ENCODE peak calls at places on chromosomes 13 and 19, in ten cellular contexts. One of them, this sample, is unnamed.

GRCh38 chr13:39765801-39766463 is 110.5 kb downstream of the COG6 start:
- DNase-seq in sigmoid colon: peak; percentile 75
- DNase-seq in stomach: peak; percentile 46
- DNase-seq in upper lobe of left lung: no peak
- DNase-seq in SK-N-SH: peak; percentile 42
- DNase-seq in A549: no peak
- DNase-seq in ovary: peak; percentile 57
- DNase-seq in HepG2: no peak
- DNase-seq in suprapubic skin: no peak
- DNase-seq in tibial nerve: peak; percentile 17
- DNase-seq in this sample: peak; percentile 76

GRCh38 chr13:111914241-111915103 is 152.5 kb upstream of the SOX1 start:
- DNase-seq in ovary: no peak
- DNase-seq in stomach: no peak
- DNase-seq in HepG2: no peak
- DNase-seq in tibial nerve: no peak
- DNase-seq in sigmoid colon: peak; percentile 41
- DNase-seq in A549: no peak
- DNase-seq in suprapubic skin: peak; percentile 72
- DNase-seq in upper lobe of left lung: no peak
- DNase-seq in SK-N-SH: no peak
- DNase-seq in this sample: no peak

GRCh38 chr13:51638497-51638871 is 54.2 kb downstream of the WDFY2 start:
- DNase-seq in SK-N-SH: no peak
- DNase-seq in stomach: no peak
- DNase-seq in A549: no peak
- DNase-seq in sigmoid colon: no peak
- DNase-seq in ovary: no peak
- DNase-seq in tibial nerve: no peak
- DNase-seq in suprapubic skin: no peak
- DNase-seq in upper lobe of left lung: no peak
- DNase-seq in HepG2: no peak
- DNase-seq in this sample: no peak

GRCh38 chr13:34246511-34246910 is 428.6 kb downstream of the RFC3 start:
- DNase-seq in upper lobe of left lung: no peak
- DNase-seq in ovary: no peak
- DNase-seq in A549: no peak
- DNase-seq in HepG2: no peak
- DNase-seq in sigmoid colon: no peak
- DNase-seq in tibial nerve: no peak
- DNase-seq in stomach: no peak
- DNase-seq in SK-N-SH: no peak
- DNase-seq in suprapubic skin: no peak
- DNase-seq in this sample: no peak

GRCh38 chr19:6343462-6343861 is 10.1 kb upstream of the ACER1 start:
- DNase-seq in ovary: no peak
- DNase-seq in HepG2: no peak
- DNase-seq in SK-N-SH: no peak
- DNase-seq in stomach: no peak
- DNase-seq in tibial nerve: no peak
- DNase-seq in A549: no peak
- DNase-seq in suprapubic skin: no peak
- DNase-seq in upper lobe of left lung: no peak
- DNase-seq in sigmoid colon: no peak
- DNase-seq in this sample: no peak

GRCh38 chr13:98275711-98276171 is 98.7 kb upstream of the RNF113B start:
- DNase-seq in HepG2: no peak
- DNase-seq in suprapubic skin: no peak
- DNase-seq in A549: no peak
- DNase-seq in stomach: no peak
- DNase-seq in upper lobe of left lung: no peak
- DNase-seq in tibial nerve: no peak
- DNase-seq in ovary: no peak
- DNase-seq in SK-N-SH: no peak
- DNase-seq in sigmoid colon: no peak
- DNase-seq in this sample: no peak

GRCh38 chr19:14563989-14564650 is 7.7 kb downstream of the NDUFB7 start:
- DNase-seq in sigmoid colon: no peak
- DNase-seq in ovary: no peak
- DNase-seq in A549: peak; percentile 11
- DNase-seq in suprapubic skin: no peak
- DNase-seq in upper lobe of left lung: peak; percentile 85
- DNase-seq in stomach: no peak
- DNase-seq in tibial nerve: no peak
- DNase-seq in SK-N-SH: peak; percentile 88
- DNase-seq in HepG2: no peak
- DNase-seq in this sample: no peak

GRCh38 chr13:45242070-45242469 is 41.2 kb upstream of the KCTD4 start:
- DNase-seq in upper lobe of left lung: no peak
- DNase-seq in ovary: no peak
- DNase-seq in stomach: no peak
- DNase-seq in HepG2: no peak
- DNase-seq in sigmoid colon: no peak
- DNase-seq in A549: no peak
- DNase-seq in SK-N-SH: peak; percentile 10
- DNase-seq in tibial nerve: no peak
- DNase-seq in suprapubic skin: no peak
- DNase-seq in this sample: peak; percentile 33

GRCh38 chr19:56355517-56355916 is 37.8 kb downstream of the ZNF582 start:
- DNase-seq in ovary: no peak
- DNase-seq in stomach: no peak
- DNase-seq in A549: no peak
- DNase-seq in HepG2: peak; percentile 61
- DNase-seq in tibial nerve: no peak
- DNase-seq in suprapubic skin: no peak
- DNase-seq in upper lobe of left lung: no peak
- DNase-seq in sigmoid colon: no peak
- DNase-seq in SK-N-SH: no peak
- DNase-seq in this sample: no peak

GRCh38 chr19:56350416-56351045 is 35.9 kb upstream of the ZSCAN5A start:
- DNase-seq in SK-N-SH: peak; percentile 55
- DNase-seq in suprapubic skin: no peak
- DNase-seq in HepG2: peak; percentile 58
- DNase-seq in A549: peak; percentile 11
- DNase-seq in ovary: no peak
- DNase-seq in upper lobe of left lung: no peak
- DNase-seq in sigmoid colon: no peak
- DNase-seq in tibial nerve: peak; percentile 74
- DNase-seq in stomach: peak; percentile 39
- DNase-seq in this sample: peak; percentile 29

GRCh38 chr19:56348289-56348877 is 33.7 kb upstream of the ZSCAN5A start:
- DNase-seq in tibial nerve: no peak
- DNase-seq in sigmoid colon: no peak
- DNase-seq in stomach: no peak
- DNase-seq in ovary: no peak
- DNase-seq in SK-N-SH: peak; percentile 24
- DNase-seq in A549: no peak
- DNase-seq in HepG2: no peak
- DNase-seq in suprapubic skin: no peak
- DNase-seq in upper lobe of left lung: no peak
- DNase-seq in this sample: no peak

GRCh38 chr19:56347163-56347778 is 32.6 kb upstream of the ZSCAN5A start:
- DNase-seq in suprapubic skin: no peak
- DNase-seq in A549: no peak
- DNase-seq in ovary: no peak
- DNase-seq in SK-N-SH: no peak
- DNase-seq in upper lobe of left lung: no peak
- DNase-seq in tibial nerve: no peak
- DNase-seq in stomach: no peak
- DNase-seq in HepG2: no peak
- DNase-seq in sigmoid colon: no peak
- DNase-seq in this sample: no peak

GRCh38 chr19:56351208-56351607 is 36.6 kb upstream of the ZSCAN5A start:
- DNase-seq in suprapubic skin: no peak
- DNase-seq in stomach: no peak
- DNase-seq in sigmoid colon: no peak
- DNase-seq in tibial nerve: no peak
- DNase-seq in ovary: no peak
- DNase-seq in A549: no peak
- DNase-seq in SK-N-SH: no peak
- DNase-seq in upper lobe of left lung: no peak
- DNase-seq in HepG2: no peak
- DNase-seq in this sample: no peak
- TF ChIP-seq EP300 in suprapubic skin: no peak
- TF ChIP-seq EP300 in stomach: no peak
- TF ChIP-seq EP300 in sigmoid colon: no peak
- TF ChIP-seq EP300 in tibial nerve: no peak
- TF ChIP-seq EP300 in ovary: no peak
- TF ChIP-seq EP300 in A549: no peak
- TF ChIP-seq EP300 in SK-N-SH: no peak
- TF ChIP-seq EP300 in upper lobe of left lung: no peak
- TF ChIP-seq EP300 in HepG2: no peak
- TF ChIP-seq EP300 in this sample: no peak

GRCh38 chr19:16896098-16896912 is 7.5 kb downstream of the F2RL3 start:
- DNase-seq in HepG2: no peak
- DNase-seq in upper lobe of left lung: peak; percentile 87
- DNase-seq in sigmoid colon: no peak
- DNase-seq in tibial nerve: no peak
- DNase-seq in A549: no peak
- DNase-seq in suprapubic skin: no peak
- DNase-seq in SK-N-SH: no peak
- DNase-seq in ovary: peak; percentile 72
- DNase-seq in stomach: no peak
- DNase-seq in this sample: peak; percentile 37

GRCh38 chr19:16897572-16898056 is 8.8 kb downstream of the F2RL3 start:
- DNase-seq in ovary: no peak
- DNase-seq in sigmoid colon: no peak
- DNase-seq in suprapubic skin: no peak
- DNase-seq in SK-N-SH: no peak
- DNase-seq in HepG2: no peak
- DNase-seq in upper lobe of left lung: peak; percentile 91
- DNase-seq in A549: no peak
- DNase-seq in stomach: peak; percentile 53
- DNase-seq in tibial nerve: no peak
- DNase-seq in this sample: peak; percentile 47

GRCh38 chr19:16895467-16896097 is 6.8 kb downstream of the F2RL3 start:
- DNase-seq in tibial nerve: no peak
- DNase-seq in HepG2: no peak
- DNase-seq in A549: no peak
- DNase-seq in suprapubic skin: no peak
- DNase-seq in upper lobe of left lung: peak; percentile 87
- DNase-seq in stomach: no peak
- DNase-seq in SK-N-SH: no peak
- DNase-seq in ovary: peak; percentile 82
- DNase-seq in sigmoid colon: no peak
- DNase-seq in this sample: no peak

GRCh38 chr19:16898306-16899015 is 9.7 kb downstream of the F2RL3 start:
- DNase-seq in suprapubic skin: no peak
- DNase-seq in A549: no peak
- DNase-seq in stomach: no peak
- DNase-seq in ovary: no peak
- DNase-seq in SK-N-SH: no peak
- DNase-seq in upper lobe of left lung: no peak
- DNase-seq in tibial nerve: no peak
- DNase-seq in HepG2: no peak
- DNase-seq in sigmoid colon: no peak
- DNase-seq in this sample: no peak

DNA sequence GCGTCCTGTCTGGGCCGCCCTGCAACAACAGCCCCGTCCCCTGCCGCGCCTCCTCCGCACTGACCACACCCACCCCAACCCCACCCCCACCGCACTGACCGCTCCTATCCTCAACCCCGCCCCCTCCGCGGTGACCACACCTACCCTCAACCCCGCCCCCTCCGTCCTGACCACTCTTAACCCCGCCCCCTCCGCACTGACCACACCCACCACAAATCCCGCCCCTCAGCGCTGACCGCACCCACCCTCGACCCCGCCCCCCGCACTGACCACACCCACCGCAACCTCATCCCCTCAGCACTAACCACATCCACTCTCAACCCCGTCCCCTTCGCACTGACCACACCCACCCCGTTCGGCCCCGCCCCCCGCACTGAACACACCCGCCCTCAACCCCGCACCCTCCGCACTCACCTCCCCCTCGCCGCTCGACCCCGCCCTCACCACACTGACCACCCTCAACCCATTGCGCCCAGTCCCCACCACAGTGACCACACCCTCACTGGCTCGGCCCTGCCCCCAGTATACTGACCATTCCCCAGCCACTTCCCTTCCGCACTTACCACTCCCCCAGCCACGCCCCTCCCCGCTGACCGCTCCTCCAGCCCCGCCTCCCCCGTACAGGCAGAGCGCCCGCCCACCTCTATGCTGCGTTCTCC is 8.2 kb downstream of the F2RL3 start:
- DNase-seq in SK-N-SH: peak; percentile 100
- DNase-seq in stomach: peak; percentile 96
- DNase-seq in upper lobe of left lung: peak; percentile 96
- DNase-seq in HepG2: peak; percentile 74
- DNase-seq in sigmoid colon: peak; percentile 95
- DNase-seq in A549: peak; percentile 65
- DNase-seq in tibial nerve: peak; percentile 97
- DNase-seq in ovary: peak; percentile 96
- DNase-seq in suprapubic skin: peak; percentile 97
- DNase-seq in this sample: peak; percentile 95
- H3K27ac ChIP-seq in SK-N-SH: no peak overlapping the region
- H3K27ac ChIP-seq in stomach: peak overlapping the region; percentile 88
- H3K27ac ChIP-seq in upper lobe of left lung: peak overlapping the region; percentile 96
- H3K27ac ChIP-seq in HepG2: no peak overlapping the region
- H3K27ac ChIP-seq in sigmoid colon: peak overlapping the region; percentile 89
- H3K27ac ChIP-seq in A549: no peak overlapping the region
- H3K27ac ChIP-seq in tibial nerve: peak overlapping the region; percentile 67
- H3K27ac ChIP-seq in ovary: peak overlapping the region; percentile 83
- H3K27ac ChIP-seq in suprapubic skin: peak overlapping the region; percentile 78
- H3K27ac ChIP-seq in this sample: peak overlapping the region; percentile 80

GRCh38 chr19:38774181-38774950 is 1.0 kb upstream of the LGALS7 start:
- DNase-seq in SK-N-SH: no peak
- DNase-seq in suprapubic skin: no peak
- DNase-seq in ovary: no peak
- DNase-seq in A549: no peak
- DNase-seq in upper lobe of left lung: peak; percentile 50
- DNase-seq in tibial nerve: no peak
- DNase-seq in stomach: no peak
- DNase-seq in HepG2: no peak
- DNase-seq in sigmoid colon: no peak
- DNase-seq in this sample: no peak

GRCh38 chr19:38765214-38765613 is 8.1 kb downstream of the LGALS7 start:
- DNase-seq in sigmoid colon: no peak
- DNase-seq in HepG2: no peak
- DNase-seq in suprapubic skin: no peak
- DNase-seq in upper lobe of left lung: no peak
- DNase-seq in ovary: no peak
- DNase-seq in stomach: no peak
- DNase-seq in SK-N-SH: no peak
- DNase-seq in A549: no peak
- DNase-seq in tibial nerve: no peak
- DNase-seq in this sample: no peak

GRCh38 chr19:38766276-38767047 is 6.9 kb downstream of the LGALS7 start:
- DNase-seq in SK-N-SH: no peak
- DNase-seq in sigmoid colon: no peak
- DNase-seq in upper lobe of left lung: no peak
- DNase-seq in A549: no peak
- DNase-seq in tibial nerve: no peak
- DNase-seq in ovary: no peak
- DNase-seq in suprapubic skin: no peak
- DNase-seq in stomach: no peak
- DNase-seq in HepG2: no peak
- DNase-seq in this sample: no peak

GRCh38 chr19:38773469-38774177 is at the start of gene LGALS7:
- DNase-seq in A549: no peak
- DNase-seq in SK-N-SH: no peak
- DNase-seq in HepG2: no peak
- DNase-seq in upper lobe of left lung: peak; percentile 52
- DNase-seq in suprapubic skin: no peak
- DNase-seq in stomach: no peak
- DNase-seq in ovary: no peak
- DNase-seq in sigmoid colon: no peak
- DNase-seq in tibial nerve: no peak
- DNase-seq in this sample: no peak

GRCh38 chr19:38769635-38770211 is 3.6 kb downstream of the LGALS7 start:
- DNase-seq in stomach: peak; percentile 92
- DNase-seq in suprapubic skin: peak; percentile 95
- DNase-seq in ovary: peak; percentile 89
- DNase-seq in A549: peak; percentile 77
- DNase-seq in HepG2: no peak
- DNase-seq in upper lobe of left lung: peak; percentile 99
- DNase-seq in SK-N-SH: peak; percentile 83
- DNase-seq in sigmoid colon: peak; percentile 93
- DNase-seq in tibial nerve: peak; percentile 92
- DNase-seq in this sample: peak; percentile 94
- TF ChIP-seq EP300 in stomach: no peak
- TF ChIP-seq EP300 in suprapubic skin: no peak
- TF ChIP-seq EP300 in ovary: no peak
- TF ChIP-seq EP300 in A549: no peak
- TF ChIP-seq EP300 in HepG2: no peak
- TF ChIP-seq EP300 in upper lobe of left lung: peak; percentile 84
- TF ChIP-seq EP300 in SK-N-SH: no peak
- TF ChIP-seq EP300 in sigmoid colon: peak; percentile 12
- TF ChIP-seq EP300 in tibial nerve: peak; percentile 85
- TF ChIP-seq EP300 in this sample: no peak

DNA sequence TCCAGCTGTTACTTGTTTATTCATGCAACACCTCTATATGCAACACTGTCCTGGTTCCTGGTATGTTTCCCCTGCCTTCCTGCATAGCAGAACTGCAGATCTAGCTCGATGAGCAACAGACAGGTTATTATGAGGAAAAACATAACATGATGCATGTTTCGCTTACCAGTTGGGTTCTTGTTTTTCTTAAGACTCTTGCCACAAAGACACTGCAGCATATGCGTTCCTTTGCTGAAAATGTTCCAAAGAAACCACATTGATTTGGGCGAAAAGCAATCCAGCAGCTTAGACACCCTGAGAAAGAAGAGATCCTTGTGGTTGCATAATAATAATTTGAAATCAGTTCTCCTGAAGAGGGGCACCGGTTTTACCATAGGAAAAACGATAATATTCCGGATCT is 543 bp downstream of the FGF14 start:
- DNase-seq in stomach: no peak
- DNase-seq in A549: no peak
- DNase-seq in sigmoid colon: no peak
- DNase-seq in HepG2: no peak
- DNase-seq in upper lobe of left lung: no peak
- DNase-seq in tibial nerve: no peak
- DNase-seq in SK-N-SH: peak; percentile 45
- DNase-seq in ovary: no peak
- DNase-seq in suprapubic skin: no peak
- DNase-seq in this sample: no peak
- H3K27ac ChIP-seq in stomach: peak overlapping the region; percentile 56
- H3K27ac ChIP-seq in A549: no peak overlapping the region
- H3K27ac ChIP-seq in sigmoid colon: peak overlapping the region; percentile 73
- H3K27ac ChIP-seq in HepG2: no peak overlapping the region
- H3K27ac ChIP-seq in upper lobe of left lung: no peak overlapping the region
- H3K27ac ChIP-seq in tibial nerve: no peak overlapping the region
- H3K27ac ChIP-seq in SK-N-SH: peak overlapping the region; percentile 96
- H3K27ac ChIP-seq in ovary: no peak overlapping the region
- H3K27ac ChIP-seq in suprapubic skin: no peak overlapping the region
- H3K27ac ChIP-seq in this sample: no peak overlapping the region